ENCODE peak calls at places on chromosome 19, in four cellular contexts. One of them, this sample, is unnamed.

GRCh38 chr19:55257461-55258411 is 1.1 kb downstream of the PPP6R1 start:
- DNase-seq in AG09309: no peak
- DNase-seq in progenitor cell of endocrine pancreas: no peak
- DNase-seq in AG10803: peak; percentile 12
- DNase-seq in this sample: no peak

GRCh38 chr19:50266896-50267295 is 62.3 kb downstream of the KCNC3 start:
- DNase-seq in AG10803: no peak
- DNase-seq in AG09309: no peak
- DNase-seq in progenitor cell of endocrine pancreas: no peak
- DNase-seq in this sample: peak; percentile 59

GRCh38 chr19:36136975-36137686 is 2.7 kb upstream of the CAPNS1 start:
- DNase-seq in progenitor cell of endocrine pancreas: no peak
- DNase-seq in AG09309: no peak
- DNase-seq in AG10803: peak; percentile 80
- DNase-seq in this sample: no peak

GRCh38 chr19:35592226-35592625 is 6.3 kb downstream of the PMIS2 start:
- DNase-seq in progenitor cell of endocrine pancreas: no peak
- DNase-seq in AG09309: no peak
- DNase-seq in AG10803: peak; percentile 26
- DNase-seq in this sample: peak; percentile 72

GRCh38 chr19:29806098-29806866 is 5.5 kb upstream of the CCNE1 start:
- DNase-seq in AG09309: no peak
- DNase-seq in AG10803: peak; percentile 20
- DNase-seq in progenitor cell of endocrine pancreas: no peak
- DNase-seq in this sample: no peak

GRCh38 chr19:54373781-54374266 is 9.1 kb upstream of the LAIR1 start:
- DNase-seq in AG10803: no peak
- DNase-seq in AG09309: no peak
- DNase-seq in progenitor cell of endocrine pancreas: no peak
- DNase-seq in this sample: peak; percentile 46

GRCh38 chr19:35963514-35963913 is 27.3 kb downstream of the LRFN3 start:
- DNase-seq in AG09309: no peak
- DNase-seq in AG10803: peak; percentile 62
- DNase-seq in progenitor cell of endocrine pancreas: peak; percentile 71
- DNase-seq in this sample: no peak

GRCh38 chr19:42268142-42268703 is 829 bp upstream of the CIC start:
- DNase-seq in AG10803: peak; percentile 99
- DNase-seq in AG09309: peak; percentile 98
- DNase-seq in progenitor cell of endocrine pancreas: peak; percentile 98
- DNase-seq in this sample: peak; percentile 93

GRCh38 chr19:7917292-7918061 is 2.7 kb upstream of the SNAPC2 start:
- DNase-seq in AG10803: peak; percentile 59
- DNase-seq in AG09309: no peak
- DNase-seq in progenitor cell of endocrine pancreas: no peak
- DNase-seq in this sample: peak; percentile 83
- TF ChIP-seq CTCF in AG10803: peak; percentile 55
- TF ChIP-seq CTCF in AG09309: peak; percentile 65
- TF ChIP-seq CTCF in progenitor cell of endocrine pancreas: peak; percentile 63
- TF ChIP-seq CTCF in this sample: peak; percentile 72

DNA sequence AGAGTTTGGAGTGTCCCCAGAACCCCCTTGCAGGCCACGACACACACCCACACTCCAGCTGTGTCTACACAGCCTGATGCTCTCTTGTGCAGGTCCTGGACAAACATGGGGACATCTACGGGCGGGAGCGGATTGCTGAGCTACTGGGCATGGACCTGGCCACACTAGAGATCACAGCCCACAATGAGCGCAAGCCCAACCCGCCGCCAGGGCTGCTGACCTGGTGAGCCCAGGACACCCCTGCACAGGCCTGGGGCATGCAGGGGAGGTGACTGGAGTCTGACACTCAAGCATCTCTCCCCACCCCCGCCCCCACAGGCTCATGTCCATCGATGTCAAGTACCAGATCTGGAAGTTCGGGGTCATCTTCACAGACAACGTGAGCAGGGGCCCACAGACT is 39.9 kb downstream of the MAP4K1 start:
- DNase-seq in AG09309: no peak
- DNase-seq in progenitor cell of endocrine pancreas: no peak
- DNase-seq in AG10803: no peak
- DNase-seq in this sample: no peak
- TF ChIP-seq CTCF in AG09309: no peak
- TF ChIP-seq CTCF in progenitor cell of endocrine pancreas: no peak
- TF ChIP-seq CTCF in AG10803: no peak
- TF ChIP-seq CTCF in this sample: no peak

GRCh38 chr19:19552811-19553210 is 14.7 kb downstream of the CILP2 start:
- DNase-seq in progenitor cell of endocrine pancreas: no peak
- DNase-seq in AG10803: peak; percentile 36
- DNase-seq in AG09309: no peak
- DNase-seq in this sample: peak; percentile 71
- TF ChIP-seq CTCF in progenitor cell of endocrine pancreas: peak; percentile 64
- TF ChIP-seq CTCF in AG10803: peak; percentile 66
- TF ChIP-seq CTCF in AG09309: peak; percentile 73
- TF ChIP-seq CTCF in this sample: peak; percentile 67

GRCh38 chr19:10392120-10392519 is 11.2 kb downstream of the CDC37 start:
- DNase-seq in progenitor cell of endocrine pancreas: no peak
- DNase-seq in AG09309: no peak
- DNase-seq in AG10803: no peak
- DNase-seq in this sample: no peak

GRCh38 chr19:10390652-10391286 is 10.4 kb upstream of the TYK2 start:
- DNase-seq in AG10803: peak; percentile 63
- DNase-seq in AG09309: no peak
- DNase-seq in progenitor cell of endocrine pancreas: peak; percentile 60
- DNase-seq in this sample: peak; percentile 73

GRCh38 chr19:10393137-10393536 is 10.2 kb downstream of the CDC37 start:
- DNase-seq in AG09309: no peak
- DNase-seq in AG10803: no peak
- DNase-seq in progenitor cell of endocrine pancreas: no peak
- DNase-seq in this sample: no peak

GRCh38 chr19:10388957-10389356 is 8.6 kb upstream of the TYK2 start:
- DNase-seq in progenitor cell of endocrine pancreas: peak; percentile 87
- DNase-seq in AG09309: peak; percentile 35
- DNase-seq in AG10803: peak; percentile 66
- DNase-seq in this sample: peak; percentile 61

GRCh38 chr19:10389863-10390262 is 9.5 kb upstream of the TYK2 start:
- DNase-seq in progenitor cell of endocrine pancreas: no peak
- DNase-seq in AG10803: no peak
- DNase-seq in AG09309: no peak
- DNase-seq in this sample: no peak
- TF ChIP-seq CTCF in progenitor cell of endocrine pancreas: peak; percentile 23
- TF ChIP-seq CTCF in AG10803: peak; percentile 7
- TF ChIP-seq CTCF in AG09309: peak; percentile 39
- TF ChIP-seq CTCF in this sample: peak; percentile 33

GRCh38 chr19:31361728-31362127 is 12.5 kb upstream of the TSHZ3 start:
- DNase-seq in AG10803: no peak
- DNase-seq in progenitor cell of endocrine pancreas: no peak
- DNase-seq in AG09309: no peak
- DNase-seq in this sample: no peak

GRCh38 chr19:31364956-31365355 is 15.7 kb upstream of the TSHZ3 start:
- DNase-seq in AG10803: no peak
- DNase-seq in progenitor cell of endocrine pancreas: no peak
- DNase-seq in AG09309: no peak
- DNase-seq in this sample: no peak
- TF ChIP-seq CTCF in AG10803: no peak
- TF ChIP-seq CTCF in progenitor cell of endocrine pancreas: peak; percentile 20
- TF ChIP-seq CTCF in AG09309: no peak
- TF ChIP-seq CTCF in this sample: no peak

This sample was measured in GM13977.